ENCODE peak calls at places on chromosomes 4 and X, in seven cellular contexts. One of them, this sample, is unnamed.

GRCh38 chr4:56062527-56062926 is 113.8 kb downstream of the CEP135 start:
- DNase-seq in naive thymus-derived CD8-positive, alpha-beta T cell: no peak
- DNase-seq in neural progenitor cell: no peak
- DNase-seq in WERI-Rb-1: no peak
- DNase-seq in foreskin fibroblast: no peak
- DNase-seq in OCI-M1: no peak
- DNase-seq in C1 segment of cervical spinal cord: no peak
- DNase-seq in this sample: no peak

GRCh38 chr4:119721878-119722277 is 93.3 kb upstream of the PDE5A start:
- DNase-seq in naive thymus-derived CD8-positive, alpha-beta T cell: no peak
- DNase-seq in neural progenitor cell: no peak
- DNase-seq in WERI-Rb-1: no peak
- DNase-seq in foreskin fibroblast: no peak
- DNase-seq in OCI-M1: no peak
- DNase-seq in C1 segment of cervical spinal cord: no peak
- DNase-seq in this sample: no peak

GRCh38 chr4:1195894-1196401 is 23.6 kb upstream of the SPON2 start:
- DNase-seq in naive thymus-derived CD8-positive, alpha-beta T cell: no peak
- DNase-seq in neural progenitor cell: no peak
- DNase-seq in WERI-Rb-1: no peak
- DNase-seq in foreskin fibroblast: no peak
- DNase-seq in OCI-M1: no peak
- DNase-seq in C1 segment of cervical spinal cord: no peak
- DNase-seq in this sample: no peak

GRCh38 chr4:107392380-107392779 is 327.7 kb downstream of the PAPSS1 start:
- DNase-seq in naive thymus-derived CD8-positive, alpha-beta T cell: no peak
- DNase-seq in neural progenitor cell: no peak
- DNase-seq in WERI-Rb-1: no peak
- DNase-seq in foreskin fibroblast: peak
- DNase-seq in OCI-M1: no peak
- DNase-seq in C1 segment of cervical spinal cord: no peak
- DNase-seq in this sample: no peak

GRCh38 chr4:22389240-22389871 is 126.5 kb downstream of the ADGRA3 start:
- DNase-seq in naive thymus-derived CD8-positive, alpha-beta T cell: peak
- DNase-seq in neural progenitor cell: peak
- DNase-seq in WERI-Rb-1: peak
- DNase-seq in foreskin fibroblast: peak
- DNase-seq in OCI-M1: peak
- DNase-seq in C1 segment of cervical spinal cord: no peak
- DNase-seq in this sample: peak

GRCh38 chr4:100348472-100348871 is 158.2 kb upstream of the DDIT4L start:
- DNase-seq in naive thymus-derived CD8-positive, alpha-beta T cell: no peak
- DNase-seq in neural progenitor cell: no peak
- DNase-seq in WERI-Rb-1: no peak
- DNase-seq in foreskin fibroblast: peak
- DNase-seq in OCI-M1: peak
- DNase-seq in C1 segment of cervical spinal cord: no peak
- DNase-seq in this sample: no peak

GRCh38 chrX:12026481-12026880 is 111.8 kb upstream of the FRMPD4 start:
- DNase-seq in naive thymus-derived CD8-positive, alpha-beta T cell: no peak
- DNase-seq in neural progenitor cell: no peak
- DNase-seq in WERI-Rb-1: no peak
- DNase-seq in foreskin fibroblast: no peak
- DNase-seq in OCI-M1: no peak
- DNase-seq in C1 segment of cervical spinal cord: no peak
- DNase-seq in this sample: no peak

GRCh38 chrX:276588-277171 is 4.5 kb upstream of the PLCXD1 start:
- DNase-seq in naive thymus-derived CD8-positive, alpha-beta T cell: no peak
- DNase-seq in neural progenitor cell: peak
- DNase-seq in WERI-Rb-1: no peak
- DNase-seq in foreskin fibroblast: peak
- DNase-seq in OCI-M1: no peak
- DNase-seq in C1 segment of cervical spinal cord: no peak
- DNase-seq in this sample: no peak

This sample was measured in Kasumi-1.